ENCODE peak calls at places on chromosomes 16 and 17, in four cellular contexts. Y is H1, R is HepG2, H is GM12878. P is an unnamed sample.

GRCh38 chr17:80379348-80379747 is 35.6 kb upstream of the ENDOV start:
- DNase-seq in Y (no peak), R (no peak), H (no peak), P (no peak)

GRCh38 chr17:38329284-38329683 is 14.5 kb downstream of the GPR179 start:
- DNase-seq in Y (no peak), R (no peak), H (no peak), P (no peak)

GRCh38 chr16:20743591-20743990 is 2.0 kb upstream of the THUMPD1 start:
- DNase-seq in Y (no peak), R (no peak), H (no peak), P (no peak)

GRCh38 chr16:85689950-85690320 is 1.2 kb upstream of the GINS2 start:
- DNase-seq in Y (no peak), R (no peak), H (no peak), P (no peak)

GRCh38 chr17:70563301-70563820 is 394.0 kb downstream of the KCNJ2 start:
- DNase-seq in Y (no peak), R (no peak), H (no peak), P (no peak)

GRCh38 chr16:2507052-2507678 is 6.6 kb upstream of the ATP6V0C start:
- DNase-seq in Y (no peak), R (no peak), H (peak; percentile 41), P (no peak)

GRCh38 chr16:1470543-1471251 is 4.1 kb downstream of the CLCN7 start:
- DNase-seq in Y (no peak), R (no peak), H (no peak), P (no peak)

GRCh38 chr16:26801628-26802027 is 265.1 kb upstream of the C16orf82 start:
- DNase-seq in Y (no peak), R (no peak), H (no peak), P (no peak)

GRCh38 chr17:7034955-7035590 is 742 bp upstream of the SLC16A13 start:
- DNase-seq in Y (no peak), R (no peak), H (no peak), P (no peak)

GRCh38 chr17:81399481-81400153 is 4.4 kb downstream of the BAHCC1 start:
- DNase-seq in Y (no peak), R (no peak), H (no peak), P (peak; percentile 82)

GRCh38 chr17:11814655-11815262 is 182.5 kb downstream of the ZNF18 start:
- DNase-seq in Y (no peak), R (no peak), H (no peak), P (no peak)

GRCh38 chr17:51166987-51167931 is 1.0 kb downstream of the NME2 start:
- DNase-seq in Y (no peak), R (peak; percentile 59), H (no peak), P (peak; percentile 95)

GRCh38 chr16:23355106-23355670 is 53.1 kb downstream of the SCNN1B start:
- DNase-seq in Y (no peak), R (no peak), H (no peak), P (no peak)

GRCh38 chr16:2527071-2527783 is 4.0 kb downstream of the CEMP1 start:
- DNase-seq in Y (no peak), R (no peak), H (no peak), P (peak; percentile 21)

GRCh38 chr16:4814542-4815173 is 12.2 kb upstream of the ROGDI start:
- DNase-seq in Y (no peak), R (no peak), H (no peak), P (no peak)

GRCh38 chr17:7586673-7587419 is 3.0 kb downstream of the SOX15 start:
- DNase-seq in Y (no peak), R (peak; percentile 62), H (no peak), P (no peak)

GRCh38 chr16:55294129-55294528 is 29.9 kb upstream of the IRX6 start:
- DNase-seq in Y (no peak), R (no peak), H (no peak), P (no peak)

GRCh38 chr16:46743232-46743719 is 4.9 kb downstream of the MYLK3 start:
- DNase-seq in Y (no peak), R (peak; percentile 33), H (no peak), P (peak; percentile 25)

DNA sequence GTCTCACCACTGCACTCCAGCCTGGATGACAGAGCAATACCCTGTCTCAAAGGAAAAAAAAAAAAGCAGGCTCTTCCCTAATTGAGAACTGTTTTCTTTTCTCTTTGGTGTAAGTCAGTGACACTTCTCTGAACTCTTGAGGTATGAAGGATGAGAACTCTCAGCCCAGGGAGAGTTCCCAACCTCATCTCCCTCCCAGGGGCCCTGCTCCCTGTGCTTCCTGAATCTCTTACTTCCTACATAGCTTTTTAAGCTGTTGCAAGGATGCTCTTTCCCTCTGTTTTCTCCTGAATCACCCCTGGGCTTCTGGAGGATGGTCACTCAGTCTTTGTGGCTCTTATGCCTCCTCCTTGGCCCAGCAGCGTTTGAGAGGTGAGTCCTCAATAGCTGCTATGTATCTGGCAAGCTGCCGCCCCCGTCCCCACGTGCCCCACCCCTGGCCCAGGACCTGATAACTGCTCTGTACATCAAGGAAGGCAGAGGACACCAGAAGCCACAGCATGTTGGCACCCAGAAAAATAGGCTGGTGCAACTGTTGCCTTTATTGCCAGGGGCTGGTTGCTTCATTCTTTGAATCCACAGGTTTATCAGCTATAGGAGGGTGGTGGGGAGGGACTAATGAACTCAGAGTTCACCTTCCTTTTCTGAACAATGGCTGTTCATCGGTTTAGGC is 24.0 kb downstream of the IGF2BP1 start:
- DNase-seq in Y (no peak), R (peak; percentile 72), H (no peak), P (no peak)
- TF ChIP-seq TCF12 in Y (no peak), R (no peak), H (no peak), P (no peak)

DNA sequence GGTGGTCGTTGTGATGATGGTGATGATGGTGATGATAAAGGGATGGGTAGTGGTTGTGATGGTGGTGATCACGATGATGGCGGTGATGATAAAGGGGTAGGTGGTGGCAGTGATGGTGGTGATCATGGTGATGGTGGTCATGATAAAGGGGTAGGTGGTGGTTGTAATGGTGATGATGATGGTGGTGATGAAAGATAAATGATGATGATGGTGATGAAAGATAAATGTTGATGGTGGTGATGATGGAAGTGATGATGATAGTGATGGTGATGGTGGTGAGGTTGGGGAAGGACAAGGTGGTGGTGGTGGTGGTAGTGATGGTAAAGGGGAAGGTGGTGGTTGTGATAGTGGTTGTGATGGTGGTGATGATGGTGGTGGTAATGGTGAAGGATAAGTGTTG is 13.9 kb downstream of the CDH5 start:
- DNase-seq in Y (no peak), R (no peak), H (no peak), P (no peak)
- TF ChIP-seq TCF12 in Y (no peak), R (no peak), H (no peak), P (no peak)

DNA sequence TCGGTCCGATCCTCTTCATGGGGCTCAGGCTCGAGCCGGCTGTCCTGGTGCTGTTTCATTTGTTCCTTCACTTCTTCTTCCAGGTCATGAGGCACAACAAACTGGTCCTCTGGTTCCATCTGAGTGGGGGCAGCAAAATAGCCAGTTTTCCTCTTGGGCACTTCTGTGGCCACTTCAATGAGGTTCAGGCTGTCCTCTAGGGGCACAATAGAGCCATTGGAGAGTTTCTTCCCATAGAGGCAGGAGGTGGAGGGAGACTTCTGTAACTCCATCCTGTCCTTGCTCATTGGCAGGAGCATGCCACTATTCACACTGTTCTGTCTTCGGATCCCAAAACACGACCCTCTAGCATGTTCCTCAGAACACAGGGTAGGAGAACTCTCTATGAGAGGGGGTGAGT is 22.9 kb downstream of the MARVELD3 start:
- DNase-seq in Y (no peak), R (peak; percentile 31), H (no peak), P (no peak)
- TF ChIP-seq TCF12 in Y (no peak), R (no peak), H (no peak), P (no peak)

GRCh38 chr17:45233423-45233924 is 11.8 kb downstream of the FMNL1 start:
- DNase-seq in Y (no peak), R (no peak), H (no peak), P (no peak)
- TF ChIP-seq TCF12 in Y (no peak), R (no peak), H (no peak), P (no peak)

DNA sequence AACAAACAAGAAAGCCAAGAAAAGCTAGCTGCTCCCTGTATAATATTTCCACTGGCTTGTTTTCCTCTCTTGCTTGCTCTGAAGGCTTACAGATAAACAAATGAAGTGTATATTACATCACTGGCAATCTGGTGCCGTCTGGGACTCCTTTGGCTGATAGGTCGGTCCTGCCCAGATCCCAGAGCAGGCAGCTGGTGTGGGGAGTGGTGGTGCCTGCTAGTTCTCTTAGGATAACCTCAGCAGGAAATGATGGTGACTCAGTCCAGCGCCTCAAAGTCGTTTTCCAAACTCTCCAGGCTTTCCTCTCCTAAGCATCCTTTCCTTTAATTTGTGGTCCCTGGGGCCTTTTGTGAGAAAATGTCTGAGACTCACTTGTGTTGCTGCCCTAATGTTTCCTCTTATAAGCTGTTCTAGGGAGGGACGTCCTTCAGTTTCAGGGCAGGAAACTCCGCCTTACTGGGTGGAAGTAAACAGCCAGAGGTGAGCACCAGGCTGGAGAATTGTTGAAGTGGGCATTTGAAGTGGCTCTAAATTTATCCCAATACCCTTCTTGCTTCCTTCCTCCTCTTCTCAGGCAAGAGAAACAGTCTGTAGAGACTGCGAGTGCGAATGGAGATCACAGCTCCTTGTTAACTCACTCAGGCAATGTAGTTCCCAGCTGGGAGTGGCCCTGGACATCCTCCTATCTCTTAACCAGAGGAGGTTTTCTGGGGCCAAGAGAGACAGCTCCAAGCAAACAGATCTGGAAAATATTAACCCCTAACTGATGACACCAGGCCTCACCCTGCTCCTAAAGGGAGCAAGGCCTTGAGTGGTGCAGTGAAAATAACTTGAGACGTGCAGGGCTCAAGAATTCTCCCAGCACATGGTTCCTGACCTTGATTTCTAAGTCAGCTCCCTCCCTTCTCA is 34.9 kb downstream of the CD300LF start:
- DNase-seq in Y (no peak), R (no peak), H (no peak), P (peak; percentile 77)
- TF ChIP-seq TCF12 in Y (no peak), R (no peak), H (no peak), P (no peak)

GRCh38 chr16:24754543-24754942 is 25.1 kb downstream of the TNRC6A start:
- DNase-seq in Y (no peak), R (no peak), H (no peak), P (no peak)

GRCh38 chr16:24755201-24755874 is 25.9 kb downstream of the TNRC6A start:
- DNase-seq in Y (no peak), R (no peak), H (no peak), P (no peak)

GRCh38 chr16:24761526-24761925 is 32.1 kb downstream of the TNRC6A start:
- DNase-seq in Y (no peak), R (no peak), H (no peak), P (no peak)

GRCh38 chr16:24758986-24759385 is 29.5 kb downstream of the TNRC6A start:
- DNase-seq in Y (no peak), R (no peak), H (no peak), P (no peak)

DNA sequence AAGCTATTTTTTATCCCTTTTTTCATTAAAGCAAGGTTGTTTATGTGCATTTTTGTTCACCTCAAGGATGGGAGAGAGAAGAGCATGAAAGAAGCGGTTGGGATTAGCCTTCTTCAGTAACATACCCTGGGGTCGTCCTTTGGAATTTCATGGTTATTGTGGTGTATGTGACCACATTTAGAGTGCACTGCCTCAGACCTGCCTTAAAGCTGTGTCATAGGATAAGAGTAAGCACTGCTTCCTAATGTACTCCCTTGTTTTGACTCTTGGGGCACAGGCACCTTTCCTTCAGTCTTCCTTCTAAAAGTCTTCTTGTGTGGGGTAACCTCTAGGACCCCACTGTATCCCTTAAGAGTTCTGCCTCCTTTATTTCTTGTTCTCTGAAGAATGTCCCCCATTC is 28.9 kb downstream of the TNRC6A start:
- DNase-seq in Y (no peak), R (no peak), H (no peak), P (no peak)
- TF ChIP-seq TCF12 in Y (no peak), R (no peak), H (no peak), P (no peak)

P was measured in SK-N-SH.